ENCODE peak calls at places on chromosomes 3 and 15, in nine cellular contexts. N is K562, Z is sigmoid colon, G is heart left ventricle, A is body of pancreas, V is gastrocnemius medialis, Q is adrenal gland, L is Peyer's patch, I is IMR-90. R is an unnamed sample.
A peak's percentile ranks its signal among the peaks of the same experiment; 100 is the strongest.

GRCh38 chr15:68612979-68613740 is 34.4 kb downstream of the CORO2B start:
- DNase-seq in V (no peak), A (no peak), Z (no peak), Q (no peak), I (peak; percentile 35), L (no peak), G (no peak), N (peak; percentile 46), R (no peak)

GRCh38 chr3:56801151-56801596 is 575 bp downstream of the ARHGEF3 start:
- DNase-seq in Q (peak; percentile 72), L (peak; percentile 35), G (no peak), A (peak; percentile 48), N (no peak), I (no peak), V (no peak), Z (no peak), R (no peak)

GRCh38 chr3:5013021-5013906 is 34.0 kb downstream of the BHLHE40 start:
- DNase-seq in Q (no peak), A (no peak), V (no peak), L (peak; percentile 39), N (peak; percentile 91), G (no peak), Z (peak; percentile 52), I (peak; percentile 47), R (no peak)

GRCh38 chr3:127222163-127222562 is 29.2 kb downstream of the PRR23E start:
- DNase-seq in A (no peak), I (no peak), L (no peak), Q (no peak), V (no peak), Z (no peak), G (no peak), N (no peak), R (no peak)

GRCh38 chr15:101523560-101523940 is 34.0 kb upstream of the PCSK6 start:
- DNase-seq in V (no peak), I (no peak), Z (no peak), A (no peak), L (no peak), G (no peak), N (no peak), Q (peak; percentile 21), R (no peak)

GRCh38 chr3:94099311-94099710 is 36.5 kb downstream of the NSUN3 start:
- DNase-seq in Z (no peak), V (no peak), N (no peak), Q (no peak), G (no peak), L (no peak), I (no peak), A (no peak), R (no peak)

GRCh38 chr15:72365844-72366243 is 10.0 kb downstream of the HEXA start:
- DNase-seq in V (no peak), I (no peak), L (peak; percentile 29), N (no peak), A (no peak), Z (no peak), Q (no peak), G (no peak), R (no peak)

GRCh38 chr3:116005404-116005803 is 382.1 kb downstream of the GAP43 start:
- DNase-seq in L (no peak), N (peak; percentile 45), Z (peak; percentile 74), A (peak; percentile 19), V (no peak), I (peak; percentile 98), Q (peak; percentile 71), G (no peak), R (no peak)

GRCh38 chr15:59371458-59372351 is 966 bp downstream of the MYO1E start:
- DNase-seq in G (peak; percentile 62), I (no peak), Z (peak; percentile 67), V (peak; percentile 10), A (peak; percentile 68), N (no peak), L (no peak), Q (peak; percentile 53), R (peak; percentile 53)

GRCh38 chr3:94336076-94336741 is 273.3 kb downstream of the NSUN3 start:
- DNase-seq in N (no peak), G (no peak), A (no peak), L (no peak), I (peak; percentile 70), Z (no peak), V (no peak), Q (no peak), R (no peak)

GRCh38 chr3:56976666-56977560 is 83.6 kb upstream of the SPATA12 start:
- DNase-seq in G (no peak), I (peak; percentile 67), V (no peak), N (no peak), L (no peak), Z (peak; percentile 72), Q (peak; percentile 88), A (no peak), R (no peak)

GRCh38 chr3:74053970-74054369 is 429.2 kb upstream of the PDZRN3 start:
- DNase-seq in Q (no peak), L (no peak), V (no peak), I (no peak), A (no peak), N (no peak), G (no peak), Z (no peak), R (no peak)

DNA sequence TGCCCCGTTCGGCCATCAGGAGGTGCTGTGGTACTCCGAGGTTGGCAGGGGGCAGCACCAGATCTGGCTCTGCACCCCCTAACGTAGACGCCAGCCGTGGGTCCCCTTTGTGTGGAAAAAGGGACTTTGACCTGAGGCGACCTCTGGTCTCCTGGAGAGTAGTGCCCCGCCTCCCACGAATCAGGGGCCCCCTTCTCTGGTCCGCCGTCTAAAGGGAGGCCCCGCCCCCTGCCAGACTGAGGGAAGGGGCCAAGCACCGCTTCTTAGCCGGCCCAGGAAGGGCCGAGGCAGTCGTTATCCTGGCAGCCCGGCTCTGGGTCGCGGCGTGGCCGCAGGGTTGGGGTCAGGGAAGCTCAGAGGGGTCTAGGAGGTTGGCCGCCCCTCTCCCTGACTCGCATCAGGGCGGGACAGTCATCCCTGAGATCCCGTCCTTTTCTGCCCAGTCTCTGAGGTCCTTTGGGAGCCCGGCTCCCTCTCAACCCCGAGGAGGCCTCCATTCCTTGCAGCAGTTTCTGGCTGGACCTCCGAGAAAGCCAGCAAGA is 630 bp downstream of the HYAL2 start:
- DNase-seq in L (no peak), A (no peak), V (no peak), Q (no peak), N (no peak), I (no peak), Z (no peak), G (no peak), R (no peak)
- TF ChIP-seq POLR2A in L (peak; percentile 34), A (no peak), V (no peak), Q (no peak), N (no peak), I (no peak), Z (no peak), G (no peak), R (no peak)

GRCh38 chr3:122984007-122984406 is 43.6 kb downstream of the SEMA5B start:
- DNase-seq in N (no peak), Z (no peak), V (no peak), A (no peak), L (no peak), G (no peak), I (no peak), Q (no peak), R (no peak)

GRCh38 chr3:122986790-122987189 is 40.8 kb downstream of the SEMA5B start:
- DNase-seq in I (no peak), A (no peak), V (no peak), Z (no peak), Q (no peak), L (no peak), G (no peak), N (no peak), R (no peak)

GRCh38 chr3:122987231-122987630 is 40.3 kb downstream of the SEMA5B start:
- DNase-seq in N (no peak), Z (no peak), Q (no peak), A (no peak), I (no peak), G (no peak), V (no peak), L (no peak), R (no peak)

GRCh38 chr3:122984650-122985049 is 42.9 kb downstream of the SEMA5B start:
- DNase-seq in G (no peak), Q (no peak), L (no peak), A (no peak), N (no peak), V (no peak), Z (no peak), I (no peak), R (no peak)

GRCh38 chr3:122985539-122985938 is 42.0 kb downstream of the SEMA5B start:
- DNase-seq in G (no peak), V (no peak), N (no peak), Z (no peak), A (no peak), L (no peak), I (no peak), Q (no peak), R (no peak)
- H3K4me1 ChIP-seq in G (peaks cover 19% of the 10 kb centered on the region), V (peaks cover 9% of the 10 kb centered on the region), N (no peaks in the 10 kb centered on the region), Z (peaks cover 11% of the 10 kb centered on the region), A (no peaks in the 10 kb centered on the region), L (no peaks in the 10 kb centered on the region), I (no peaks in the 10 kb centered on the region), Q (no peaks in the 10 kb centered on the region), R (no peaks in the 10 kb centered on the region)

GRCh38 chr15:80249973-80250372 is 2.0 kb downstream of the CTXND1 start:
- DNase-seq in G (no peak), L (no peak), N (no peak), Z (no peak), Q (no peak), A (no peak), V (no peak), I (no peak), R (no peak)
- TF ChIP-seq POLR2A in G (no peak), L (no peak), N (no peak), Z (no peak), Q (no peak), A (no peak), V (no peak), I (no peak), R (no peak)

GRCh38 chr15:48544816-48545215 is 100.7 kb downstream of the FBN1 start:
- DNase-seq in G (no peak), N (no peak), Z (no peak), I (peak; percentile 62), V (no peak), A (no peak), Q (no peak), L (no peak), R (no peak)

GRCh38 chr15:48550822-48551525 is 94.5 kb downstream of the FBN1 start:
- DNase-seq in V (no peak), Q (no peak), I (no peak), G (no peak), A (no peak), N (peak; percentile 17), L (no peak), Z (no peak), R (no peak)

GRCh38 chr15:48541659-48542334 is 103.7 kb downstream of the FBN1 start:
- DNase-seq in G (no peak), A (no peak), Q (no peak), V (no peak), Z (no peak), I (peak; percentile 88), N (no peak), L (no peak), R (no peak)

GRCh38 chr15:48548376-48548775 is 97.1 kb downstream of the FBN1 start:
- DNase-seq in A (no peak), Q (no peak), G (no peak), V (no peak), Z (no peak), I (no peak), N (no peak), L (no peak), R (no peak)

DNA sequence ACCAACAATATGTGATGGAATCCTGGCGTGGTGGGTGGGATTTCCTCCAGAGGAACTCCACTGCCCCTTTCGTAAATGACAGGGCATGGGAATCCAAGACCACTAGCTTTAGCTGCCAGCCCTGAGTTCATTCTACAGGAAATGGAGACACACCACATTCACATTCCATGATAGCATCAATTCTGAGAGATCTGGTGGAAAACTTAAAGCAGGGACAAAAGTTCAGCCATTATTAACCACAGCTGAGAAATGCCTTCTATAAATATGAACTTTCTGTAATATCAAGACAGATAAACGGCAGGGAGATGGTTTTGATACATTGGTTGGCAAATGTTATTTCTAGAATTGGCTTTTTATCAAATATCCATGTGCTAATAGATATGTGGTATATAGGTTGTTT is 98.2 kb downstream of the FBN1 start:
- DNase-seq in Z (no peak), Q (no peak), V (no peak), N (no peak), A (no peak), L (no peak), I (peak; percentile 72), G (no peak), R (no peak)
- H3K4me1 ChIP-seq in Z (peaks cover 13% of the 10 kb centered on the region), Q (no peaks in the 10 kb centered on the region), V (no peaks in the 10 kb centered on the region), N (peaks cover 6% of the 10 kb centered on the region), A (no peaks in the 10 kb centered on the region), L (no peaks in the 10 kb centered on the region), I (peaks cover 12% of the 10 kb centered on the region), G (peaks cover 11% of the 10 kb centered on the region), R (no peaks in the 10 kb centered on the region)